ENCODE peak calls at places on chromosomes 3 and 15, in ten cellular contexts. One of them, this sample, is unnamed.

GRCh38 chr3:51967384-51968174 is at the start of gene PCBP4:
- DNase-seq in left lung: peak; percentile 60
- DNase-seq in CD8-positive, alpha-beta T cell: no peak
- DNase-seq in iPS DF 6.9: no peak
- DNase-seq in stomach: peak; percentile 74
- DNase-seq in heart right ventricle: peak; percentile 80
- DNase-seq in pancreas: peak; percentile 80
- DNase-seq in tibial nerve: peak; percentile 61
- DNase-seq in body of pancreas: peak; percentile 86
- DNase-seq in Peyer's patch: peak; percentile 71
- DNase-seq in this sample: peak; percentile 76

GRCh38 chr15:38555686-38556334 is 8.8 kb downstream of the RASGRP1 start:
- DNase-seq in tibial nerve: no peak
- DNase-seq in left lung: no peak
- DNase-seq in iPS DF 6.9: no peak
- DNase-seq in CD8-positive, alpha-beta T cell: no peak
- DNase-seq in heart right ventricle: no peak
- DNase-seq in body of pancreas: no peak
- DNase-seq in stomach: no peak
- DNase-seq in Peyer's patch: no peak
- DNase-seq in pancreas: no peak
- DNase-seq in this sample: no peak

GRCh38 chr3:75138345-75138744 is 523.9 kb upstream of the CNTN3 start:
- DNase-seq in left lung: no peak
- DNase-seq in pancreas: no peak
- DNase-seq in CD8-positive, alpha-beta T cell: no peak
- DNase-seq in stomach: no peak
- DNase-seq in iPS DF 6.9: no peak
- DNase-seq in body of pancreas: no peak
- DNase-seq in heart right ventricle: no peak
- DNase-seq in tibial nerve: no peak
- DNase-seq in Peyer's patch: no peak
- DNase-seq in this sample: no peak

GRCh38 chr15:33089878-33090757 is 104.4 kb downstream of the FMN1 start:
- DNase-seq in heart right ventricle: no peak
- DNase-seq in tibial nerve: no peak
- DNase-seq in CD8-positive, alpha-beta T cell: no peak
- DNase-seq in Peyer's patch: no peak
- DNase-seq in body of pancreas: no peak
- DNase-seq in pancreas: no peak
- DNase-seq in left lung: no peak
- DNase-seq in iPS DF 6.9: no peak
- DNase-seq in stomach: no peak
- DNase-seq in this sample: no peak

GRCh38 chr3:112671930-112672715 is 31.2 kb upstream of the CCDC80 start:
- DNase-seq in iPS DF 6.9: no peak
- DNase-seq in body of pancreas: no peak
- DNase-seq in Peyer's patch: no peak
- DNase-seq in CD8-positive, alpha-beta T cell: no peak
- DNase-seq in stomach: no peak
- DNase-seq in tibial nerve: no peak
- DNase-seq in heart right ventricle: no peak
- DNase-seq in pancreas: no peak
- DNase-seq in left lung: no peak
- DNase-seq in this sample: no peak

GRCh38 chr15:67080118-67080899 is 14.9 kb downstream of the SMAD3 start:
- DNase-seq in left lung: peak; percentile 72
- DNase-seq in stomach: peak; percentile 63
- DNase-seq in heart right ventricle: peak; percentile 38
- DNase-seq in body of pancreas: peak; percentile 66
- DNase-seq in tibial nerve: peak; percentile 57
- DNase-seq in pancreas: no peak
- DNase-seq in Peyer's patch: no peak
- DNase-seq in iPS DF 6.9: no peak
- DNase-seq in CD8-positive, alpha-beta T cell: no peak
- DNase-seq in this sample: peak; percentile 61

GRCh38 chr15:64096486-64097431 is 977 bp downstream of the SNX1 start:
- DNase-seq in heart right ventricle: no peak
- DNase-seq in iPS DF 6.9: no peak
- DNase-seq in stomach: no peak
- DNase-seq in body of pancreas: no peak
- DNase-seq in left lung: no peak
- DNase-seq in CD8-positive, alpha-beta T cell: no peak
- DNase-seq in tibial nerve: no peak
- DNase-seq in Peyer's patch: no peak
- DNase-seq in pancreas: no peak
- DNase-seq in this sample: no peak

GRCh38 chr3:112619295-112619694 is 21.6 kb downstream of the CCDC80 start:
- DNase-seq in CD8-positive, alpha-beta T cell: no peak
- DNase-seq in heart right ventricle: no peak
- DNase-seq in left lung: no peak
- DNase-seq in stomach: no peak
- DNase-seq in pancreas: no peak
- DNase-seq in Peyer's patch: no peak
- DNase-seq in body of pancreas: no peak
- DNase-seq in iPS DF 6.9: no peak
- DNase-seq in tibial nerve: no peak
- DNase-seq in this sample: no peak

GRCh38 chr3:43733459-43734384 is 43.0 kb downstream of the ABHD5 start:
- DNase-seq in stomach: no peak
- DNase-seq in body of pancreas: peak; percentile 19
- DNase-seq in left lung: peak; percentile 43
- DNase-seq in iPS DF 6.9: no peak
- DNase-seq in pancreas: no peak
- DNase-seq in tibial nerve: no peak
- DNase-seq in CD8-positive, alpha-beta T cell: no peak
- DNase-seq in heart right ventricle: peak; percentile 68
- DNase-seq in Peyer's patch: no peak
- DNase-seq in this sample: peak; percentile 40

GRCh38 chr15:57528940-57529565 is 62.7 kb upstream of the MYZAP start:
- DNase-seq in heart right ventricle: no peak
- DNase-seq in left lung: no peak
- DNase-seq in CD8-positive, alpha-beta T cell: no peak
- DNase-seq in Peyer's patch: no peak
- DNase-seq in tibial nerve: no peak
- DNase-seq in iPS DF 6.9: no peak
- DNase-seq in body of pancreas: no peak
- DNase-seq in stomach: no peak
- DNase-seq in pancreas: no peak
- DNase-seq in this sample: no peak

GRCh38 chr15:63362196-63362595 is 19.4 kb downstream of the CA12 start:
- DNase-seq in heart right ventricle: peak; percentile 63
- DNase-seq in stomach: peak; percentile 79
- DNase-seq in Peyer's patch: peak; percentile 75
- DNase-seq in pancreas: peak; percentile 78
- DNase-seq in left lung: no peak
- DNase-seq in tibial nerve: no peak
- DNase-seq in CD8-positive, alpha-beta T cell: no peak
- DNase-seq in body of pancreas: peak; percentile 86
- DNase-seq in iPS DF 6.9: no peak
- DNase-seq in this sample: no peak

GRCh38 chr15:52483712-52484111 is 45.0 kb downstream of the MYO5A start:
- DNase-seq in iPS DF 6.9: no peak
- DNase-seq in CD8-positive, alpha-beta T cell: no peak
- DNase-seq in Peyer's patch: no peak
- DNase-seq in tibial nerve: no peak
- DNase-seq in stomach: no peak
- DNase-seq in pancreas: no peak
- DNase-seq in left lung: no peak
- DNase-seq in body of pancreas: no peak
- DNase-seq in heart right ventricle: no peak
- DNase-seq in this sample: no peak

GRCh38 chr15:76235186-76235826 is 76.0 kb downstream of the ETFA start:
- DNase-seq in Peyer's patch: no peak
- DNase-seq in tibial nerve: no peak
- DNase-seq in left lung: no peak
- DNase-seq in CD8-positive, alpha-beta T cell: no peak
- DNase-seq in stomach: no peak
- DNase-seq in heart right ventricle: no peak
- DNase-seq in iPS DF 6.9: no peak
- DNase-seq in body of pancreas: no peak
- DNase-seq in pancreas: no peak
- DNase-seq in this sample: no peak

GRCh38 chr3:121718205-121718846 is 31.2 kb downstream of the GOLGB1 start:
- DNase-seq in left lung: no peak
- DNase-seq in tibial nerve: no peak
- DNase-seq in CD8-positive, alpha-beta T cell: no peak
- DNase-seq in iPS DF 6.9: no peak
- DNase-seq in stomach: no peak
- DNase-seq in pancreas: no peak
- DNase-seq in body of pancreas: no peak
- DNase-seq in heart right ventricle: no peak
- DNase-seq in Peyer's patch: no peak
- DNase-seq in this sample: no peak
- H3K4me3 ChIP-seq in left lung: no peak overlapping the region
- H3K4me3 ChIP-seq in tibial nerve: no peak overlapping the region
- H3K4me3 ChIP-seq in CD8-positive, alpha-beta T cell: peak overlapping the region; percentile 14
- H3K4me3 ChIP-seq in iPS DF 6.9: no peak overlapping the region
- H3K4me3 ChIP-seq in stomach: no peak overlapping the region
- H3K4me3 ChIP-seq in pancreas: no peak overlapping the region
- H3K4me3 ChIP-seq in body of pancreas: no peak overlapping the region
- H3K4me3 ChIP-seq in heart right ventricle: no peak overlapping the region
- H3K4me3 ChIP-seq in Peyer's patch: no peak overlapping the region
- H3K4me3 ChIP-seq in this sample: no peak overlapping the region

DNA sequence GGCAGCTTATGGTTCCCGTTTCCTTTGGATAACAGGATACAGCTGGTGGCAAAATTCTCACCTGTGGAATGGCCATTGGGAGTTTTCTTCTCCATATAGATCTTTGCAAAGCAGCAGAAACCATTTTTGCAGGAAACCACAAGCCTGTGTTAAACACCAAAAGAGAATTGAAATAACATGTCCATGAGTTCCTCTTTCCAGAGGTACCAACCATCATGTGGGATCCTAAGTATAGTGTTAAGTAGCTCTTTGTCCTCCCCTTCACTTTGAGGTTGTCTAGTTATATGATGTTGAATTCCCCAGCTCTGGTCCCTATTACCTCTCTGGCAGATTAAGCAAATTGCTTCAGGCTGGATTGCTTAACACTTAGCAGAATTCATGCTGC is 94.9 kb downstream of the AKAP13 start:
- DNase-seq in tibial nerve: no peak
- DNase-seq in heart right ventricle: no peak
- DNase-seq in CD8-positive, alpha-beta T cell: no peak
- DNase-seq in body of pancreas: no peak
- DNase-seq in iPS DF 6.9: no peak
- DNase-seq in pancreas: no peak
- DNase-seq in Peyer's patch: no peak
- DNase-seq in left lung: no peak
- DNase-seq in stomach: no peak
- DNase-seq in this sample: no peak
- H3K4me1 ChIP-seq in tibial nerve: no peaks in the 10 kb centered on the region
- H3K4me1 ChIP-seq in heart right ventricle: peaks cover 92% of the 10 kb centered on the region
- H3K4me1 ChIP-seq in CD8-positive, alpha-beta T cell: peaks cover 66% of the 10 kb centered on the region
- H3K4me1 ChIP-seq in body of pancreas: peaks cover 23% of the 10 kb centered on the region
- H3K4me1 ChIP-seq in iPS DF 6.9: peaks cover 1% of the 10 kb centered on the region
- H3K4me1 ChIP-seq in pancreas: peaks cover 7% of the 10 kb centered on the region
- H3K4me1 ChIP-seq in Peyer's patch: peaks cover 9% of the 10 kb centered on the region
- H3K4me1 ChIP-seq in left lung: peaks cover 27% of the 10 kb centered on the region
- H3K4me1 ChIP-seq in stomach: peaks cover 59% of the 10 kb centered on the region
- H3K4me1 ChIP-seq in this sample: peaks cover 16% of the 10 kb centered on the region

GRCh38 chr15:98941595-98942255 is 65.9 kb downstream of the PGPEP1L start:
- DNase-seq in CD8-positive, alpha-beta T cell: no peak
- DNase-seq in heart right ventricle: no peak
- DNase-seq in pancreas: no peak
- DNase-seq in stomach: no peak
- DNase-seq in Peyer's patch: no peak
- DNase-seq in tibial nerve: no peak
- DNase-seq in iPS DF 6.9: no peak
- DNase-seq in body of pancreas: no peak
- DNase-seq in left lung: no peak
- DNase-seq in this sample: no peak

GRCh38 chr15:98938105-98938417 is 69.5 kb downstream of the PGPEP1L start:
- DNase-seq in CD8-positive, alpha-beta T cell: no peak
- DNase-seq in stomach: no peak
- DNase-seq in tibial nerve: no peak
- DNase-seq in pancreas: no peak
- DNase-seq in Peyer's patch: no peak
- DNase-seq in body of pancreas: no peak
- DNase-seq in left lung: no peak
- DNase-seq in iPS DF 6.9: no peak
- DNase-seq in heart right ventricle: no peak
- DNase-seq in this sample: no peak

GRCh38 chr15:98938804-98939203 is 68.8 kb downstream of the PGPEP1L start:
- DNase-seq in left lung: no peak
- DNase-seq in pancreas: no peak
- DNase-seq in Peyer's patch: no peak
- DNase-seq in CD8-positive, alpha-beta T cell: no peak
- DNase-seq in tibial nerve: no peak
- DNase-seq in stomach: no peak
- DNase-seq in iPS DF 6.9: no peak
- DNase-seq in body of pancreas: no peak
- DNase-seq in heart right ventricle: no peak
- DNase-seq in this sample: no peak

GRCh38 chr15:98939311-98940080 is 68.1 kb downstream of the PGPEP1L start:
- DNase-seq in Peyer's patch: no peak
- DNase-seq in tibial nerve: no peak
- DNase-seq in iPS DF 6.9: no peak
- DNase-seq in heart right ventricle: no peak
- DNase-seq in pancreas: no peak
- DNase-seq in body of pancreas: no peak
- DNase-seq in stomach: no peak
- DNase-seq in left lung: no peak
- DNase-seq in CD8-positive, alpha-beta T cell: no peak
- DNase-seq in this sample: no peak

DNA sequence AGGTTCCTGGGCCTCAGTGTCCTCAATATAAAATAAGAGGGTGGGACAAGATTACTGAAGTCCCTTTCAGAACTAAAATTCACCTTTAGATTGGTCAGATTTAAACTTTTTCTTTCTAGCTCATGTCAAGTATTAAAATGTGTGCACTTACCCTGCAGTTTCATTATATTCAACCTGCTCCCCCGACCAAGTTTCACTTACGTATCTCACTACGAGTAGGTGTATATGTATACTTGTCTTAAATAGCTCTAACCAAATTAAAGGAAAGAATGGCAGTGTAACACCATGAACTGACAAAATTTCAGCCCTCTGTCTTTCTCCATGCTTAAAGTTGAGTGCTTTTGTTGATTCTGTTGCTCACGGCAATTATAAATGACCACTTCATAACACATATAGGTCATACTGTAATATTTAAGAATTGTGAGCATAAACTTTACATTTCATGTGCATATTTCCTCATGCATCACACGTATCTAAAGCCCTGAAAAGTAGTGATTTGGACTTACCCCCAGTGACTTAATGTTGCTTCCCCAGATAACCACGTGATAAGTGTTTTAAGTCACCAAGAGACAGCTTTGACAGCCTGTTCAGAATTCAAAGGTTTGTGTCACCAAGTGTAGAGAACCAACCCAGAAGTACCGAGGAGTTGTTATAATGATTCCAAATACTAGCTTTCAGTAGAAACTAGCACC is 70.0 kb downstream of the PGPEP1L start:
- DNase-seq in tibial nerve: no peak
- DNase-seq in Peyer's patch: no peak
- DNase-seq in CD8-positive, alpha-beta T cell: no peak
- DNase-seq in heart right ventricle: no peak
- DNase-seq in iPS DF 6.9: no peak
- DNase-seq in pancreas: no peak
- DNase-seq in body of pancreas: no peak
- DNase-seq in stomach: no peak
- DNase-seq in left lung: no peak
- DNase-seq in this sample: no peak
- H3K36me3 ChIP-seq in tibial nerve: no peaks in the 10 kb centered on the region
- H3K36me3 ChIP-seq in Peyer's patch: peaks cover 50% of the 10 kb centered on the region
- H3K36me3 ChIP-seq in CD8-positive, alpha-beta T cell: peaks cover 48% of the 10 kb centered on the region
- H3K36me3 ChIP-seq in heart right ventricle: peaks cover 97% of the 10 kb centered on the region
- H3K36me3 ChIP-seq in iPS DF 6.9: peaks cover 25% of the 10 kb centered on the region
- H3K36me3 ChIP-seq in pancreas: peaks cover 23% of the 10 kb centered on the region
- H3K36me3 ChIP-seq in body of pancreas: no peaks in the 10 kb centered on the region
- H3K36me3 ChIP-seq in stomach: peaks cover 23% of the 10 kb centered on the region
- H3K36me3 ChIP-seq in left lung: no peaks in the 10 kb centered on the region
- H3K36me3 ChIP-seq in this sample: no peaks in the 10 kb centered on the region

GRCh38 chr3:127572735-127573134 is 17.8 kb downstream of the TPRA1 start:
- DNase-seq in iPS DF 6.9: no peak
- DNase-seq in Peyer's patch: no peak
- DNase-seq in stomach: no peak
- DNase-seq in pancreas: no peak
- DNase-seq in heart right ventricle: no peak
- DNase-seq in CD8-positive, alpha-beta T cell: no peak
- DNase-seq in tibial nerve: no peak
- DNase-seq in body of pancreas: no peak
- DNase-seq in left lung: no peak
- DNase-seq in this sample: no peak
- H3K4me3 ChIP-seq in iPS DF 6.9: no peak overlapping the region
- H3K4me3 ChIP-seq in Peyer's patch: no peak overlapping the region
- H3K4me3 ChIP-seq in stomach: no peak overlapping the region
- H3K4me3 ChIP-seq in pancreas: no peak overlapping the region
- H3K4me3 ChIP-seq in heart right ventricle: no peak overlapping the region
- H3K4me3 ChIP-seq in CD8-positive, alpha-beta T cell: no peak overlapping the region
- H3K4me3 ChIP-seq in tibial nerve: no peak overlapping the region
- H3K4me3 ChIP-seq in body of pancreas: no peak overlapping the region
- H3K4me3 ChIP-seq in left lung: no peak overlapping the region
- H3K4me3 ChIP-seq in this sample: no peak overlapping the region